ENCODE peak calls at places on chromosomes 4 and X, in six cellular contexts. W is GM23338, E is upper lobe of left lung, R is spleen, L is Panc1, Q is prostate gland. G is an unnamed sample.

GRCh38 chr4:183760326-183760725 is 101.2 kb downstream of the TRAPPC11 start:
- DNase-seq in W (no peak), E (no peak), R (no peak), L (no peak), Q (no peak), G (peak; percentile 28)

GRCh38 chr4:41236046-41236445 is 20.7 kb upstream of the UCHL1 start:
- DNase-seq in W (no peak), E (no peak), R (no peak), L (no peak), Q (no peak), G (no peak)

GRCh38 chr4:183142566-183143545 is 43.8 kb downstream of the WWC2 start:
- DNase-seq in W (no peak), E (peak; percentile 81), R (no peak), L (no peak), Q (peak; percentile 36), G (peak; percentile 17)

GRCh38 chr4:90495936-90496335 is 368.7 kb downstream of the CCSER1 start:
- DNase-seq in W (no peak), E (no peak), R (no peak), L (no peak), Q (no peak), G (no peak)

GRCh38 chr4:110840221-110840654 is 217.4 kb upstream of the PITX2 start:
- DNase-seq in W (no peak), E (no peak), R (no peak), L (no peak), Q (no peak), G (no peak)

GRCh38 chr4:140427104-140427918 is at the start of gene CLGN:
- DNase-seq in W (peak; percentile 94), E (peak; percentile 57), R (peak; percentile 89), L (peak; percentile 28), Q (peak; percentile 69), G (peak; percentile 70)

GRCh38 chrX:45009371-45010000 is 136.5 kb downstream of the KDM6A start:
- DNase-seq in W (no peak), E (no peak), R (no peak), L (peak; percentile 5), Q (no peak), G (no peak)

GRCh38 chr4:99845708-99846469 is 29.3 kb downstream of the DAPP1 start:
- DNase-seq in W (no peak), E (no peak), R (no peak), L (no peak), Q (no peak), G (no peak)

GRCh38 chr4:117700111-117700892 is 334.0 kb upstream of the NDST3 start:
- DNase-seq in W (peak; percentile 49), E (no peak), R (no peak), L (peak; percentile 2), Q (no peak), G (no peak)

GRCh38 chr4:38177792-38178665 is 217.8 kb downstream of the PTTG2 start:
- DNase-seq in W (no peak), E (peak; percentile 94), R (peak; percentile 86), L (no peak), Q (peak; percentile 64), G (peak; percentile 81)

GRCh38 chr4:93810340-93810992 is 18.1 kb upstream of the ATOH1 start:
- DNase-seq in W (no peak), E (peak; percentile 54), R (no peak), L (no peak), Q (no peak), G (peak; percentile 37)

GRCh38 chr4:142201041-142201440 is 564.7 kb downstream of the IL15 start:
- DNase-seq in W (no peak), E (no peak), R (no peak), L (no peak), Q (no peak), G (no peak)

GRCh38 chr4:82893942-82894341 is 3.0 kb upstream of the SEC31A start:
- DNase-seq in W (no peak), E (no peak), R (no peak), L (no peak), Q (no peak), G (no peak)

GRCh38 chr4:82890602-82890912 is 396 bp downstream of the SEC31A start:
- DNase-seq in W (no peak), E (no peak), R (no peak), L (no peak), Q (no peak), G (no peak)

GRCh38 chr4:82890913-82891727 is at the start of gene SEC31A:
- DNase-seq in W (peak; percentile 97), E (peak; percentile 96), R (peak; percentile 100), L (peak; percentile 48), Q (peak; percentile 96), G (peak; percentile 98)

GRCh38 chr4:82891728-82892466 is 944 bp upstream of the SEC31A start:
- DNase-seq in W (peak; percentile 24), E (no peak), R (no peak), L (no peak), Q (no peak), G (no peak)

GRCh38 chr4:82892467-82892802 is 1.5 kb upstream of the SEC31A start:
- DNase-seq in W (no peak), E (no peak), R (no peak), L (no peak), Q (no peak), G (no peak)
- TF ChIP-seq POLR2AphosphoS5 in W (no peak), E (no peak), R (no peak), L (no peak), Q (no peak), G (no peak)

GRCh38 chr4:118761387-118762016 is 74.4 kb downstream of the SEC24D start:
- DNase-seq in W (no peak), E (no peak), R (no peak), L (no peak), Q (no peak), G (no peak)
- TF ChIP-seq POLR2AphosphoS5 in W (no peak), E (no peak), R (no peak), L (no peak), Q (no peak), G (no peak)

GRCh38 chr4:114334808-114335739 is 263.5 kb upstream of the UGT8 start:
- DNase-seq in W (no peak), E (no peak), R (no peak), L (no peak), Q (no peak), G (no peak)
- TF ChIP-seq POLR2AphosphoS5 in W (no peak), E (no peak), R (no peak), L (no peak), Q (no peak), G (no peak)

DNA sequence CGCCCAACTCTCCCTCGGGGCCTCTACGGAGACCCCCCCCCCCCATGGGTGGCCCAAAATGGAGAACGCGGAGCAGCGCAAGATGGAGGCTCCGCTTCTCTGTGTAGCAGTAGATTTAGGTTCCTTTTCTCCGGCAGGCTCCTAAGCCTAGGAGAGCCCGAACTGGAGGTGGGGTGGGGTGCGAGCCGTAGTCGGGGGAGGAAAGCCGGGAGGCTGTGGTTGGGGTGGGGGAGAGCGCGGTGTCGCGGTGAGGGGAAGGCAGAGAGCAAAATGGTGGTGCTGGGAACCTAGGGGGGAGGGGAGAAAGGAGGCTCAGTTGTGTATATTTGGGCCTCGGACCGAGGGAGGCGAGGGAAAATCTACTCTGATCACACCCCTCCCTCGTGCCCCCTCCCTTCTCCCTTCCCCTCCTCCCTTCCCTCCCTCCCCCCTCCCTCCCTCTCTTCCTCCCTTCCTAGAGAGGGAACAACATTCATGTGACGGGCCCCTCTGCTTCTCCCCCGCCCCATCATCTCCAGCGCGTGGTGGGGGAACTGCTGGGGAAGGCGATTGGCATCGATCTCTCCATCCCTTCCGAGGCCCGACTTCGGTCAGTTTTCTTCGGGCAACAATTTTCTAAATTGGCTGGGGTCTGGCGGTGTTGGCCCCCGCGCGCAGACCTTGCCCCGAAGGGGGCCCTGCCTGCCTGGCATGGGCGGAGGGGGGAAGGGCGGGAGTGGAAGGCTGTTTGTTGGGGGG is at the start of gene STAG2:
- DNase-seq in W (peak; percentile 83), E (peak; percentile 84), R (peak; percentile 86), L (no peak), Q (peak; percentile 77), G (peak; percentile 77)
- TF ChIP-seq POLR2AphosphoS5 in W (peak; percentile 41), E (no peak), R (peak; percentile 67), L (peak; percentile 78), Q (peak; percentile 44), G (peak; percentile 13)

GRCh38 chr4:153185453-153185852 is 18.8 kb upstream of the TRIM2 start:
- DNase-seq in W (no peak), E (no peak), R (no peak), L (no peak), Q (no peak), G (no peak)
- TF ChIP-seq POLR2AphosphoS5 in W (no peak), E (no peak), R (no peak), L (no peak), Q (no peak), G (no peak)

G was measured in transverse colon.